ENCODE peak calls at places on chromosomes 5 and 9, in five cellular contexts. One of them, this sample, is unnamed.

GRCh38 chr9:95206143-95206542 is 111.4 kb downstream of the FANCC start:
- DNase-seq in IMR-90: peak; percentile 36
- DNase-seq in H1: no peak
- DNase-seq in neuronal stem cell: no peak
- DNase-seq in mesenchymal stem cell: no peak
- DNase-seq in this sample: no peak

GRCh38 chr9:84404095-84404686 is 63.6 kb upstream of the SLC28A3 start:
- DNase-seq in IMR-90: no peak
- DNase-seq in H1: no peak
- DNase-seq in neuronal stem cell: peak; percentile 23
- DNase-seq in mesenchymal stem cell: peak; percentile 3
- DNase-seq in this sample: peak; percentile 43

GRCh38 chr9:110133608-110134214 is 74.2 kb downstream of the C9orf152 start:
- DNase-seq in IMR-90: peak; percentile 80
- DNase-seq in H1: no peak
- DNase-seq in neuronal stem cell: no peak
- DNase-seq in mesenchymal stem cell: peak; percentile 61
- DNase-seq in this sample: no peak

GRCh38 chr9:70490478-70490877 is 76.0 kb upstream of the KLF9 start:
- DNase-seq in IMR-90: no peak
- DNase-seq in H1: no peak
- DNase-seq in neuronal stem cell: no peak
- DNase-seq in mesenchymal stem cell: no peak
- DNase-seq in this sample: no peak

GRCh38 chr5:173969167-173970049 is 19.6 kb upstream of the C5orf47 start:
- DNase-seq in IMR-90: peak; percentile 88
- DNase-seq in H1: no peak
- DNase-seq in neuronal stem cell: no peak
- DNase-seq in mesenchymal stem cell: peak; percentile 91
- DNase-seq in this sample: no peak

GRCh38 chr9:109953300-109953699 is 173.3 kb downstream of the PALM2AKAP2 start:
- DNase-seq in IMR-90: no peak
- DNase-seq in H1: no peak
- DNase-seq in neuronal stem cell: no peak
- DNase-seq in mesenchymal stem cell: no peak
- DNase-seq in this sample: no peak

GRCh38 chr5:146753618-146754123 is 124.9 kb downstream of the PPP2R2B start:
- DNase-seq in IMR-90: no peak
- DNase-seq in H1: no peak
- DNase-seq in neuronal stem cell: no peak
- DNase-seq in mesenchymal stem cell: no peak
- DNase-seq in this sample: no peak

GRCh38 chr5:37685211-37685610 is 154.6 kb downstream of the GDNF start:
- DNase-seq in IMR-90: no peak
- DNase-seq in H1: no peak
- DNase-seq in neuronal stem cell: no peak
- DNase-seq in mesenchymal stem cell: no peak
- DNase-seq in this sample: no peak

GRCh38 chr5:125467222-125467621 is 720.8 kb upstream of the ZNF608 start:
- DNase-seq in IMR-90: no peak
- DNase-seq in H1: no peak
- DNase-seq in neuronal stem cell: no peak
- DNase-seq in mesenchymal stem cell: no peak
- DNase-seq in this sample: no peak

GRCh38 chr9:93900971-93901861 is 53.9 kb downstream of the BARX1 start:
- DNase-seq in IMR-90: no peak
- DNase-seq in H1: no peak
- DNase-seq in neuronal stem cell: no peak
- DNase-seq in mesenchymal stem cell: no peak
- DNase-seq in this sample: peak; percentile 26

GRCh38 chr9:89786650-89787049 is 181.8 kb downstream of the GADD45G start:
- DNase-seq in IMR-90: no peak
- DNase-seq in H1: no peak
- DNase-seq in neuronal stem cell: no peak
- DNase-seq in mesenchymal stem cell: peak; percentile 45
- DNase-seq in this sample: no peak

GRCh38 chr9:69218166-69218565 is 44.1 kb downstream of the TJP2 start:
- DNase-seq in IMR-90: no peak
- DNase-seq in H1: no peak
- DNase-seq in neuronal stem cell: no peak
- DNase-seq in mesenchymal stem cell: no peak
- DNase-seq in this sample: no peak

GRCh38 chr9:68747043-68747533 is 42.0 kb downstream of the PIP5K1B start:
- DNase-seq in IMR-90: no peak
- DNase-seq in H1: no peak
- DNase-seq in neuronal stem cell: no peak
- DNase-seq in mesenchymal stem cell: no peak
- DNase-seq in this sample: no peak

GRCh38 chr5:57887851-57888621 is 405.4 kb upstream of the ACTBL2 start:
- DNase-seq in IMR-90: peak; percentile 69
- DNase-seq in H1: no peak
- DNase-seq in neuronal stem cell: peak; percentile 43
- DNase-seq in mesenchymal stem cell: peak; percentile 62
- DNase-seq in this sample: peak; percentile 53

GRCh38 chr5:1748271-1748670 is 51.4 kb downstream of the MRPL36 start:
- DNase-seq in IMR-90: no peak
- DNase-seq in H1: no peak
- DNase-seq in neuronal stem cell: no peak
- DNase-seq in mesenchymal stem cell: no peak
- DNase-seq in this sample: peak; percentile 15

GRCh38 chr9:135506327-135507103 is 6.0 kb downstream of the MRPS2 start:
- DNase-seq in IMR-90: no peak
- DNase-seq in H1: no peak
- DNase-seq in neuronal stem cell: peak; percentile 20
- DNase-seq in mesenchymal stem cell: peak; percentile 7
- DNase-seq in this sample: peak; percentile 65

GRCh38 chr5:11757661-11758060 is 146.6 kb downstream of the CTNND2 start:
- DNase-seq in IMR-90: no peak
- DNase-seq in H1: no peak
- DNase-seq in neuronal stem cell: no peak
- DNase-seq in mesenchymal stem cell: no peak
- DNase-seq in this sample: no peak

GRCh38 chr5:151719228-151719861 is 32.6 kb upstream of the SPARC start:
- DNase-seq in IMR-90: peak; percentile 50
- DNase-seq in H1: no peak
- DNase-seq in neuronal stem cell: no peak
- DNase-seq in mesenchymal stem cell: no peak
- DNase-seq in this sample: peak; percentile 46

GRCh38 chr9:96299823-96300222 is 2.2 kb downstream of the HSD17B3 start:
- DNase-seq in IMR-90: peak; percentile 75
- DNase-seq in H1: no peak
- DNase-seq in neuronal stem cell: no peak
- DNase-seq in mesenchymal stem cell: no peak
- DNase-seq in this sample: no peak

GRCh38 chr9:134566936-134567335 is 74.7 kb upstream of the COL5A1 start:
- DNase-seq in IMR-90: no peak
- DNase-seq in H1: no peak
- DNase-seq in neuronal stem cell: no peak
- DNase-seq in mesenchymal stem cell: no peak
- DNase-seq in this sample: no peak

GRCh38 chr5:137217599-137218200 is 281.4 kb downstream of the SPOCK1 start:
- DNase-seq in IMR-90: peak; percentile 12
- DNase-seq in H1: no peak
- DNase-seq in neuronal stem cell: no peak
- DNase-seq in mesenchymal stem cell: no peak
- DNase-seq in this sample: no peak

GRCh38 chr9:128529191-128529590 is 23.2 kb upstream of the SPTAN1 start:
- DNase-seq in IMR-90: no peak
- DNase-seq in H1: no peak
- DNase-seq in neuronal stem cell: no peak
- DNase-seq in mesenchymal stem cell: no peak
- DNase-seq in this sample: no peak

GRCh38 chr5:136212252-136212721 is 19.3 kb upstream of the SMIM32 start:
- DNase-seq in IMR-90: peak; percentile 48
- DNase-seq in H1: no peak
- DNase-seq in neuronal stem cell: peak; percentile 51
- DNase-seq in mesenchymal stem cell: peak; percentile 45
- DNase-seq in this sample: peak; percentile 67

GRCh38 chr9:36925033-36925432 is 109.0 kb downstream of the PAX5 start:
- DNase-seq in IMR-90: no peak
- DNase-seq in H1: no peak
- DNase-seq in neuronal stem cell: no peak
- DNase-seq in mesenchymal stem cell: no peak
- DNase-seq in this sample: no peak

GRCh38 chr5:107878676-107879075 is 207.9 kb upstream of the EFNA5 start:
- DNase-seq in IMR-90: no peak
- DNase-seq in H1: no peak
- DNase-seq in neuronal stem cell: no peak
- DNase-seq in mesenchymal stem cell: no peak
- DNase-seq in this sample: no peak

GRCh38 chr5:79736528-79737514 is 47.2 kb downstream of the CMYA5 start:
- DNase-seq in IMR-90: no peak
- DNase-seq in H1: no peak
- DNase-seq in neuronal stem cell: no peak
- DNase-seq in mesenchymal stem cell: no peak
- DNase-seq in this sample: no peak
- H3K9ac ChIP-seq in IMR-90: no peak overlapping the region
- H3K9ac ChIP-seq in H1: no peak overlapping the region
- H3K9ac ChIP-seq in neuronal stem cell: no peak overlapping the region
- H3K9ac ChIP-seq in mesenchymal stem cell: no peak overlapping the region
- H3K9ac ChIP-seq in this sample: no peak overlapping the region

GRCh38 chr9:112487008-112487798 is 576 bp downstream of the KIAA1958 start:
- DNase-seq in IMR-90: peak; percentile 36
- DNase-seq in H1: no peak
- DNase-seq in neuronal stem cell: peak; percentile 71
- DNase-seq in mesenchymal stem cell: peak; percentile 63
- DNase-seq in this sample: peak; percentile 52
- H3K14ac ChIP-seq in IMR-90: no peak overlapping the region
- H3K14ac ChIP-seq in H1: no peak overlapping the region
- H3K14ac ChIP-seq in neuronal stem cell: peak overlapping the region; percentile 85
- H3K14ac ChIP-seq in mesenchymal stem cell: peak overlapping the region; percentile 26
- H3K14ac ChIP-seq in this sample: peak overlapping the region; percentile 47

GRCh38 chr5:119284031-119284430 is 71.8 kb upstream of the TNFAIP8 start:
- DNase-seq in IMR-90: no peak
- DNase-seq in H1: no peak
- DNase-seq in neuronal stem cell: no peak
- DNase-seq in mesenchymal stem cell: no peak
- DNase-seq in this sample: no peak
- H3K9ac ChIP-seq in IMR-90: no peak overlapping the region
- H3K9ac ChIP-seq in H1: no peak overlapping the region
- H3K9ac ChIP-seq in neuronal stem cell: no peak overlapping the region
- H3K9ac ChIP-seq in mesenchymal stem cell: no peak overlapping the region
- H3K9ac ChIP-seq in this sample: no peak overlapping the region

GRCh38 chr5:54743997-54744788 is 226.6 kb downstream of the SNX18 start:
- DNase-seq in IMR-90: peak; percentile 99
- DNase-seq in H1: no peak
- DNase-seq in neuronal stem cell: no peak
- DNase-seq in mesenchymal stem cell: peak; percentile 98
- DNase-seq in this sample: no peak
- H3K14ac ChIP-seq in IMR-90: peak overlapping the region; percentile 99
- H3K14ac ChIP-seq in H1: no peak overlapping the region
- H3K14ac ChIP-seq in neuronal stem cell: no peak overlapping the region
- H3K14ac ChIP-seq in mesenchymal stem cell: no peak overlapping the region
- H3K14ac ChIP-seq in this sample: no peak overlapping the region

GRCh38 chr5:132261881-132262845 is 4.7 kb downstream of the PDLIM4 start:
- DNase-seq in IMR-90: no peak
- DNase-seq in H1: no peak
- DNase-seq in neuronal stem cell: no peak
- DNase-seq in mesenchymal stem cell: no peak
- DNase-seq in this sample: peak; percentile 17

GRCh38 chr5:132258102-132259060 is 885 bp downstream of the PDLIM4 start:
- DNase-seq in IMR-90: peak; percentile 61
- DNase-seq in H1: no peak
- DNase-seq in neuronal stem cell: no peak
- DNase-seq in mesenchymal stem cell: peak; percentile 85
- DNase-seq in this sample: peak; percentile 25

GRCh38 chr5:132259061-132259851 is 1.8 kb downstream of the PDLIM4 start:
- DNase-seq in IMR-90: peak; percentile 95
- DNase-seq in H1: no peak
- DNase-seq in neuronal stem cell: no peak
- DNase-seq in mesenchymal stem cell: peak; percentile 93
- DNase-seq in this sample: peak; percentile 31

GRCh38 chr5:132260714-132261615 is 3.5 kb downstream of the PDLIM4 start:
- DNase-seq in IMR-90: peak; percentile 96
- DNase-seq in H1: no peak
- DNase-seq in neuronal stem cell: no peak
- DNase-seq in mesenchymal stem cell: peak; percentile 88
- DNase-seq in this sample: peak; percentile 25

GRCh38 chr5:132260051-132260450 is 2.6 kb downstream of the PDLIM4 start:
- DNase-seq in IMR-90: peak; percentile 61
- DNase-seq in H1: no peak
- DNase-seq in neuronal stem cell: no peak
- DNase-seq in mesenchymal stem cell: peak; percentile 53
- DNase-seq in this sample: peak; percentile 15
- H3K9ac ChIP-seq in IMR-90: peak overlapping the region; percentile 80
- H3K9ac ChIP-seq in H1: no peak overlapping the region
- H3K9ac ChIP-seq in neuronal stem cell: peak overlapping the region; percentile 39
- H3K9ac ChIP-seq in mesenchymal stem cell: peak overlapping the region; percentile 96
- H3K9ac ChIP-seq in this sample: no peak overlapping the region

GRCh38 chr9:6412572-6413364 is at the start of gene UHRF2:
- DNase-seq in IMR-90: peak; percentile 97
- DNase-seq in H1: peak; percentile 95
- DNase-seq in neuronal stem cell: peak; percentile 97
- DNase-seq in mesenchymal stem cell: peak; percentile 97
- DNase-seq in this sample: peak; percentile 99
- H3K14ac ChIP-seq in IMR-90: peak within 1 kb of the TSS; percentile 99
- H3K14ac ChIP-seq in H1: no peak within 1 kb of the TSS
- H3K14ac ChIP-seq in neuronal stem cell: peak within 1 kb of the TSS; percentile 98
- H3K14ac ChIP-seq in mesenchymal stem cell: peak within 1 kb of the TSS; percentile 99
- H3K14ac ChIP-seq in this sample: peak within 1 kb of the TSS; percentile 99

GRCh38 chr5:169646856-169647255 is 9.8 kb downstream of the DOCK2 start:
- DNase-seq in IMR-90: no peak
- DNase-seq in H1: no peak
- DNase-seq in neuronal stem cell: no peak
- DNase-seq in mesenchymal stem cell: no peak
- DNase-seq in this sample: no peak
- H3K9ac ChIP-seq in IMR-90: no peak overlapping the region
- H3K9ac ChIP-seq in H1: no peak overlapping the region
- H3K9ac ChIP-seq in neuronal stem cell: no peak overlapping the region
- H3K9ac ChIP-seq in mesenchymal stem cell: no peak overlapping the region
- H3K9ac ChIP-seq in this sample: no peak overlapping the region

This sample was measured in H9.